ENCODE peak calls at places on chromosome 18, in five cellular contexts. N, F, L, X and I are unnamed samples.

GRCh38 chr18:37554399-37554787 is 11.2 kb downstream of the CELF4 start:
- DNase-seq in F (no peak), X (no peak), L (no peak), N (no peak), I (no peak)

GRCh38 chr18:49561377-49562193 is at the start of gene LIPG:
- DNase-seq in N (peak), F (peak), L (peak), X (peak), I (peak)

GRCh38 chr18:47871288-47871687 is 59.2 kb downstream of the SMAD2 start:
- DNase-seq in F (no peak), X (no peak), L (no peak), N (no peak), I (no peak)

GRCh38 chr18:60452424-60452823 is 79.8 kb upstream of the MC4R start:
- DNase-seq in N (no peak), X (no peak), L (no peak), F (peak), I (peak)

GRCh38 chr18:4557502-4557901 is 102.4 kb upstream of the DLGAP1 start:
- DNase-seq in N (no peak), L (no peak), X (no peak), F (no peak), I (no peak)

GRCh38 chr18:65287642-65288041 is 463.2 kb upstream of the CDH7 start:
- DNase-seq in F (no peak), X (no peak), N (no peak), L (no peak), I (no peak)

GRCh38 chr18:22594155-22594690 is 176.5 kb upstream of the CTAGE1 start:
- DNase-seq in F (no peak), L (no peak), X (no peak), N (no peak), I (no peak)

GRCh38 chr18:31581498-31582197 is 10.0 kb upstream of the TTR start:
- DNase-seq in X (no peak), N (no peak), F (peak), L (no peak), I (peak)

DNA sequence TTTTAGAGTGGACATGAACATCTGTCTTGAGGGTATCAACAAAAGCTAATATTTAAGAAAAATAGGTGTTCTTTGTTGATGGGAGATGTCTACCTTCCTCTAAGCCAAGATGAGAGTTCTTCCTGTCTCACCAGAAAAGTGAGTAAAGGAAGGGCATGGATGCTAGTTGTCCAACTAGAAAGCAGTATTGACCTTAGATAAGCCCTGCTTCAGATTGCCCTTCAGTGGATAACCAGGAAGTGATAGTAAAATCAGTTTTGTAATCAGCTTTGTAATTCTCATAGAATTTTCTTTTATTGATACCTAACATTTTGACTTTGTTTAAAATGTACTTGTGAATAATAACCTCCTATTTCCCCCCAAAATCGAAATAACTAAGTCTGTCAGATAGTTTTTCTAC is 134.7 kb downstream of the ZNF407 start:
- DNase-seq in F (no peak), X (no peak), L (no peak), N (no peak), I (no peak)
- TF ChIP-seq CTCF in F (no peak), X (no peak), L (no peak), N (no peak), I (no peak)

DNA sequence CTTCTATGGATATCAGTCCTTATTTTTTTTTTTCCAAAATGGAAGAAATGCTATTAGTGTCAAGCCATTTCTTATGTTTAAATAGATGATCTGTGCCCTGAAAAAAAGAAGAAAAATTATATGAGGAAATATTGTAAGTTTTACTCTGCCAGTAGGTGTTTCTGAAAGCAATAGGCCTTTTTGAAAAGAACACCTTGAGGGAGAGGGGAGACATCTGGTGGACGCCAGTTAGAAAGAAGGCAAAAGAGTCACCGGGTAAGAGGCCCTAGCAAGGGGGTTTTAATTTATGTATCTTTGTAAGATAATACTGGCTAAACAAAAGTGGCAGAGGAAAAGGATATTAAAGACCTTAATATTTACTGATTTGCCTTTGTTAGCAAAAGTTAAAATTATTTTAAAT is 56.1 kb downstream of the DYNAP start:
- DNase-seq in L (no peak), N (peak), F (peak), X (peak), I (peak)
- TF ChIP-seq CTCF in L (peak), N (peak), F (peak), X (peak), I (peak)

DNA sequence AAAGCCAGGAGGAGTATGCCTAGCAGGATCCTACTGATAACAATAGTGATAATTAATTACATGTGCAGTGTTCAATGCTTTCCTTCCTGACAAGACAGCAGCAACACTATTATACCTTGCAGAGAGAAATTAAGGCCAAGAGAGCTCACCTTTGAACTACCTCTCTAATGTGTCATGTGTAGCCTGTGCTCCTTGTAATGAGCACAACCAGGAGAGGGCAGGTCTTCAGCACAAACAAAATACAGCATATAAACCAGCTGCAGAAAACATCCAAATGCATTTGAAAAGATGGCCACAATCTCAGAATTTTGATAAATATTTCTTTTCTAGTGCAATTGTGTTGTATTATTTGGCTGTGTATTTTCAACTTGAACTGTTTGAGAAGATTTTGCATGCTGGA is 1425.7 kb downstream of the DSC3 start:
- DNase-seq in L (no peak), N (no peak), F (no peak), X (no peak), I (no peak)
- TF ChIP-seq CTCF in L (no peak), N (no peak), F (no peak), X (no peak), I (peak)

GRCh38 chr18:34864836-34865497 is 154.9 kb downstream of the DTNA start:
- DNase-seq in N (no peak), L (no peak), F (no peak), X (no peak), I (no peak)

GRCh38 chr18:34866739-34867138 is 156.6 kb downstream of the DTNA start:
- DNase-seq in F (peak), X (no peak), L (no peak), N (peak), I (no peak)

GRCh38 chr18:34870916-34871315 is 160.8 kb downstream of the DTNA start:
- DNase-seq in N (no peak), F (no peak), L (no peak), X (no peak), I (no peak)

GRCh38 chr18:34866310-34866709 is 156.2 kb downstream of the DTNA start:
- DNase-seq in F (no peak), N (no peak), L (no peak), X (no peak), I (no peak)

GRCh38 chr18:34867520-34867919 is 157.4 kb downstream of the DTNA start:
- DNase-seq in X (no peak), N (no peak), L (no peak), F (no peak), I (no peak)
- TF ChIP-seq CTCF in X (no peak), N (peak), L (no peak), F (peak), I (peak)

GRCh38 chr18:6543330-6543908 is 128.7 kb upstream of the L3MBTL4 start:
- DNase-seq in F (peak), L (no peak), X (peak), N (peak), I (peak)
- TF ChIP-seq CTCF in F (peak), L (peak), X (peak), N (peak), I (peak)